ENCODE peak calls at places on chromosomes 1 and 21, in five cellular contexts. A, X, G, J and H are unnamed samples.

GRCh38 chr1:28553229-28553930 is 495 bp downstream of the TRNAU1AP start:
- DNase-seq in A (peak), X (no peak), G (peak), J (peak), H (peak)

GRCh38 chr1:155871390-155871789 is 12.0 kb downstream of the SYT11 start:
- DNase-seq in J (no peak), A (peak), X (peak), G (no peak), H (no peak)

GRCh38 chr1:156244126-156244525 is 2.1 kb downstream of the BGLAP start:
- DNase-seq in G (no peak), J (no peak), X (no peak), A (no peak), H (no peak)

GRCh38 chr1:58932820-58933598 is 149.2 kb upstream of the JUN start:
- DNase-seq in G (peak), J (peak), X (no peak), A (no peak), H (peak)

GRCh38 chr21:44925027-44925755 is 4.5 kb upstream of the ITGB2 start:
- DNase-seq in J (peak), X (no peak), G (peak), A (no peak), H (no peak)

GRCh38 chr1:41739061-41739955 is 179.4 kb downstream of the HIVEP3 start:
- DNase-seq in A (no peak), J (peak), X (no peak), G (peak), H (peak)

GRCh38 chr1:198531891-198532290 is 8.6 kb downstream of the ATP6V1G3 start:
- DNase-seq in G (no peak), A (no peak), J (no peak), X (no peak), H (no peak)

GRCh38 chr1:228150458-228151169 is 884 bp downstream of the GJC2 start:
- DNase-seq in G (no peak), J (peak), A (peak), X (no peak), H (peak)

GRCh38 chr1:16386454-16387113 is 19.5 kb downstream of the SZRD1 start:
- DNase-seq in X (no peak), G (peak), J (peak), A (peak), H (peak)

GRCh38 chr1:178055093-178055492 is 38.8 kb upstream of the RASAL2 start:
- DNase-seq in J (peak), X (no peak), G (peak), A (no peak), H (no peak)

GRCh38 chr1:53545663-53546408 is 86.6 kb downstream of the DMRTB1 start:
- DNase-seq in G (no peak), J (no peak), A (no peak), X (no peak), H (no peak)

GRCh38 chr1:217274927-217275616 is 355.8 kb downstream of the GPATCH2 start:
- DNase-seq in A (no peak), J (no peak), G (peak), X (no peak), H (peak)

GRCh38 chr1:37238376-37239224 is 204.3 kb upstream of the GRIK3 start:
- DNase-seq in G (no peak), A (no peak), J (no peak), X (no peak), H (no peak)

GRCh38 chr1:47449702-47450552 is 12.1 kb downstream of the FOXD2 start:
- DNase-seq in X (no peak), G (no peak), A (no peak), J (peak), H (no peak)

GRCh38 chr1:65412984-65413375 is 7.5 kb upstream of the LEPR start:
- DNase-seq in J (peak), X (no peak), G (peak), A (no peak), H (peak)

GRCh38 chr1:12051361-12051760 is 11.7 kb upstream of the TNFRSF8 start:
- DNase-seq in J (no peak), X (no peak), A (no peak), G (no peak), H (no peak)

GRCh38 chr1:201386208-201386607 is 8.7 kb upstream of the TNNT2 start:
- DNase-seq in J (no peak), A (no peak), G (no peak), X (no peak), H (no peak)

GRCh38 chr1:200739499-200740290 is 1.0 kb downstream of the CAMSAP2 start:
- DNase-seq in J (peak), X (peak), A (no peak), G (peak), H (no peak)

GRCh38 chr1:40265919-40266318 is 7.9 kb downstream of the ZMPSTE24 start:
- DNase-seq in G (no peak), J (no peak), X (no peak), A (no peak), H (no peak)

GRCh38 chr1:229075217-229075616 is 195.7 kb upstream of the RAB4A start:
- DNase-seq in A (no peak), X (no peak), G (no peak), J (peak), H (no peak)

GRCh38 chr21:16079830-16080229 is 350.0 kb downstream of the USP25 start:
- DNase-seq in G (peak), A (no peak), J (no peak), X (no peak), H (peak)

GRCh38 chr1:85850238-85850637 is 142.0 kb upstream of the ZNHIT6 start:
- DNase-seq in A (no peak), J (peak), G (peak), X (no peak), H (peak)

GRCh38 chr1:207495816-207496792 is at the start of gene CR1:
- DNase-seq in G (no peak), J (peak), A (no peak), X (no peak), H (no peak)

GRCh38 chr1:212648431-212648830 is 39.9 kb downstream of the ATF3 start:
- DNase-seq in X (no peak), A (no peak), G (no peak), J (no peak), H (no peak)

GRCh38 chr1:116498789-116499628 is 71.8 kb downstream of the CD58 start:
- DNase-seq in G (peak), X (no peak), J (peak), A (peak), H (peak)

GRCh38 chr21:33296156-33296555 is 28.6 kb upstream of the IFNAR1 start:
- DNase-seq in J (no peak), A (no peak), G (no peak), X (no peak), H (no peak)

GRCh38 chr1:30410153-30410851 is 313.1 kb downstream of the MATN1 start:
- DNase-seq in G (no peak), A (no peak), X (no peak), J (no peak), H (no peak)

GRCh38 chr1:23960291-23960718 is 677 bp downstream of the PNRC2 start:
- DNase-seq in G (no peak), X (no peak), J (peak), A (no peak), H (peak)

GRCh38 chr1:114455102-114455785 is 55.8 kb downstream of the TRIM33 start:
- DNase-seq in A (no peak), X (no peak), G (peak), J (no peak), H (no peak)

GRCh38 chr1:204085876-204086275 is 13.0 kb downstream of the SOX13 start:
- DNase-seq in J (no peak), A (no peak), X (no peak), G (no peak), H (no peak)

GRCh38 chr1:7633521-7634245 is 137.4 kb upstream of the VAMP3 start:
- DNase-seq in X (no peak), G (no peak), A (no peak), J (no peak), H (no peak)

GRCh38 chr1:204725821-204726448 is 40.4 kb upstream of the LRRN2 start:
- DNase-seq in A (no peak), G (no peak), X (no peak), J (no peak), H (no peak)